ENCODE peak calls at places on chromosomes 11 and 22, in four cellular contexts. X is HepG2, C is GM12878, G is K562. Z is an unnamed sample.

GRCh38 chr22:21889251-21889990 is 22.0 kb upstream of the MAPK1 start:
- DNase-seq in X (no peak), C (no peak), G (peak), Z (no peak)

GRCh38 chr22:20083157-20083890 is 3.3 kb downstream of the DGCR8 start:
- DNase-seq in X (no peak), C (no peak), G (no peak), Z (no peak)

GRCh38 chr22:41181349-41182241 is 23.5 kb upstream of the L3MBTL2 start:
- DNase-seq in X (no peak), C (no peak), G (no peak), Z (no peak)

GRCh38 chr11:72521672-72522071 is 87.3 kb upstream of the CLPB start:
- DNase-seq in X (no peak), C (no peak), G (no peak), Z (no peak)

GRCh38 chr11:68381716-68382115 is 69.3 kb downstream of the LRP5 start:
- DNase-seq in X (no peak), C (no peak), G (no peak), Z (no peak)

GRCh38 chr11:84685149-84685548 is 942.0 kb downstream of the DLG2 start:
- DNase-seq in X (no peak), C (no peak), G (no peak), Z (no peak)

GRCh38 chr22:22576244-22576988 is 17.4 kb upstream of the PRAME start:
- DNase-seq in X (peak), C (no peak), G (peak), Z (peak)

GRCh38 chr11:2512431-2513407 is 67.9 kb downstream of the KCNQ1 start:
- DNase-seq in X (no peak), C (no peak), G (no peak), Z (peak)

GRCh38 chr11:76903325-76903724 is 42.6 kb downstream of the ACER3 start:
- DNase-seq in X (no peak), C (no peak), G (no peak), Z (peak)

GRCh38 chr11:31824791-31825452 is 13.8 kb upstream of the PAX6 start:
- DNase-seq in X (no peak), C (no peak), G (no peak), Z (no peak)

GRCh38 chr11:114256898-114257286 is 39.3 kb upstream of the NNMT start:
- DNase-seq in X (no peak), C (no peak), G (no peak), Z (no peak)

GRCh38 chr11:19711911-19712280 is 741 bp upstream of the NAV2 start:
- DNase-seq in X (no peak), C (no peak), G (no peak), Z (peak)

GRCh38 chr11:121270286-121270685 is 22.3 kb upstream of the SC5D start:
- DNase-seq in X (no peak), C (no peak), G (no peak), Z (no peak)

GRCh38 chr11:9753031-9753430 is 89.2 kb downstream of the SWAP70 start:
- DNase-seq in X (peak), C (no peak), G (no peak), Z (no peak)

GRCh38 chr22:50118557-50119168 is 28.9 kb downstream of the MOV10L1 start:
- DNase-seq in X (peak), C (no peak), G (peak), Z (no peak)

GRCh38 chr11:30991802-30992512 is 377.6 kb downstream of the DCDC1 start:
- DNase-seq in X (no peak), C (no peak), G (no peak), Z (no peak)

GRCh38 chr11:72764503-72764902 is 12.3 kb upstream of the ARAP1 start:
- DNase-seq in X (no peak), C (no peak), G (peak), Z (peak)

GRCh38 chr11:134379241-134379640 is 32.8 kb downstream of the B3GAT1 start:
- DNase-seq in X (no peak), C (no peak), G (no peak), Z (no peak)

GRCh38 chr11:14320020-14320419 is 39.0 kb downstream of the RRAS2 start:
- DNase-seq in X (no peak), C (peak), G (no peak), Z (no peak)

DNA sequence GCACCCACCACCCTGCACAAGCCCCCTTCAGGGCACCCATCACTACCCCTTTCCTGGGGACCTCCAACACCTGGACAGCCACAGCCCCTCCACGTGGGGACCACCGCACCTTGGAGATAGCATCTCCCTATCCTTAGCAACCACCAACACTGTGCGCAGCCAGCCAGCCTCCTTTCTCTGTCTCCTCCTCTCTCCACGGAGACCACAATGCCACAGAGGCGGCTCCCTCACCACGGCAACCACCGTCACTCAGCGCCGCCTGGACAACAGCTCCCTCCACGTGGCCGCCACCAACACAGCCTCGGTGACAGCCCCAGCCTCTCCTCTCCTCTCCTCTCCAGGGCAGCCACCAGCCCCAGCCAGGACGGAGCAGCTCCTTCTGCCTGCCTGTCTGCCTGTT is 10.5 kb downstream of the ELFN2 start:
- DNase-seq in X (no peak), C (no peak), G (no peak), Z (no peak)
- TF ChIP-seq CREM in X (no peak), C (no peak), G (no peak), Z (no peak)

DNA sequence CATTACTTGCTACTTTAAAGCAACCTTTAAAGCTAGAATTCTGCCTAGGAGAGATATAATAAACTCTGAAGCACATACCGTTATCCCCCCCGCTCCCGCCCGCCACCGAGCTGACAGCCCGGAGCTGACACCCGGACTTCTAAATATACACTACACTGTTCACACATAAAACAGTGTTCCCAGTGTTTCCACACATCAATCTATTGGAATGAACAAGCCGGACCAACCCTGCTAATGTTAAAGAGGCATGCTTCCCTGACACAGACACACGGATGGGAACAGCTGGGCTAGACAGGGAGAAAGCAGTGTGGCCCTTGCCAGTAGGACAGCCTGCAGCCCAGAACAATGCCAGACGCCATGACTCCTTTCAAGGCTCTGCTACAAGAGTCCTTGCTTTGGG is 108.4 kb upstream of the CSNK2A3 start:
- DNase-seq in X (no peak), C (no peak), G (no peak), Z (no peak)
- TF ChIP-seq CREM in X (no peak), C (no peak), G (no peak), Z (no peak)

GRCh38 chr22:39234867-39235687 is 9.7 kb downstream of the PDGFB start:
- DNase-seq in X (no peak), C (no peak), G (no peak), Z (no peak)
- TF ChIP-seq CREM in X (no peak), C (no peak), G (no peak), Z (no peak)

GRCh38 chr11:44270403-44271192 is 39.3 kb downstream of the ALX4 start:
- DNase-seq in X (no peak), C (no peak), G (peak), Z (no peak)

GRCh38 chr11:44269369-44270351 is 40.3 kb downstream of the ALX4 start:
- DNase-seq in X (no peak), C (no peak), G (peak), Z (no peak)

GRCh38 chr11:44267366-44268072 is 42.4 kb downstream of the ALX4 start:
- DNase-seq in X (no peak), C (no peak), G (no peak), Z (no peak)

GRCh38 chr11:44268073-44268806 is 41.7 kb downstream of the ALX4 start:
- DNase-seq in X (no peak), C (no peak), G (no peak), Z (no peak)

GRCh38 chr11:44268807-44269080 is 41.2 kb downstream of the ALX4 start:
- DNase-seq in X (no peak), C (no peak), G (no peak), Z (no peak)
- TF ChIP-seq CREM in X (no peak), C (no peak), G (no peak), Z (no peak)

DNA sequence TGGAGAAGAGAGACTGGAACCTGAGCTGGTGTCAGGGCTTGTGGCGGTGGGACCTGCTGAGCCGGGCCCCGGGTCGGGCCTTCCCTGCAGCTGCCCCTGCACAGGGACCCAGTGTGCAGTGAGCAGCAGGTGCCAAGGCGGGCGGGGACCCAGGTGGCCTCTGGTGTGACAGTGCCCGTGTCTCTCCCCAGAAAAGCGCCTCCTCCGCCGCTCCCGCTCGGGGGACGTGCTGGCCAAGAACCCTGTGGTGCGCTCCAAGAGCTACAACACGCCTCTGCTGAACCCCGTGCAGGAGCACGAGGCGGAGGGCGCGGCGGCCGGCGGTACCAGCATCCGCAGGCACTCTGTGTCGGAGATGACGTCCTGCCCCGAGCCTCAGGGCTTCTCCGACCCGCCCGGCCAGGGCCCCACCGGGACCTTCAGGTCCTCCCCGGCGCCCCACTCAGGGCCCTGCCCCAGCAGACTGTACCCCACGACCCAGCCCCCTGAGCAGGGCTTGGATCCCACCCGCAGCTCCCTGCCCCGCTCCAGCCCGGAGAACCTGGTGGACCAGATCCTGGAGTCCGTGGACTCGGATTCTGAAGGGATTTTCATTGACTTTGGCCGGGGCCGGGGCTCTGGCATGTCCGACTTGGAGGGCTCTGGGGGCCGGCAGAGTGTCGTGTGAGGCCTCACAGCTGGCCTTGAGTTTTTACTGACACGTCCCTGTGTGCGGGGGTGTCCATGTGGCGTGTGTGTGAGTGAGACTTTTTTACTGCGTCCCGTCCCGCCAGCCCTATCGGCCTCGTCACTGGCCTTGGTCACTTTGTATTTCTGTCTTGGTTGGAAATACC is 15.6 kb upstream of the ARHGAP8 start:
- DNase-seq in X (no peak), C (no peak), G (no peak), Z (no peak)
- TF ChIP-seq CREM in X (no peak), C (no peak), G (no peak), Z (no peak)

GRCh38 chr22:30217698-30218565 is 28.6 kb downstream of the LIF start:
- DNase-seq in X (no peak), C (no peak), G (no peak), Z (no peak)
- TF ChIP-seq CREM in X (no peak), C (no peak), G (no peak), Z (no peak)

GRCh38 chr11:126310992-126311310 is 7.1 kb downstream of the DCPS start:
- DNase-seq in X (no peak), C (no peak), G (no peak), Z (no peak)

GRCh38 chr11:126310229-126310991 is 6.5 kb downstream of the DCPS start:
- DNase-seq in X (peak), C (no peak), G (peak), Z (peak)

GRCh38 chr11:126312903-126313460 is 9.1 kb downstream of the DCPS start:
- DNase-seq in X (no peak), C (no peak), G (no peak), Z (no peak)

GRCh38 chr11:126313826-126314225 is 10.0 kb downstream of the DCPS start:
- DNase-seq in X (no peak), C (no peak), G (no peak), Z (no peak)

DNA sequence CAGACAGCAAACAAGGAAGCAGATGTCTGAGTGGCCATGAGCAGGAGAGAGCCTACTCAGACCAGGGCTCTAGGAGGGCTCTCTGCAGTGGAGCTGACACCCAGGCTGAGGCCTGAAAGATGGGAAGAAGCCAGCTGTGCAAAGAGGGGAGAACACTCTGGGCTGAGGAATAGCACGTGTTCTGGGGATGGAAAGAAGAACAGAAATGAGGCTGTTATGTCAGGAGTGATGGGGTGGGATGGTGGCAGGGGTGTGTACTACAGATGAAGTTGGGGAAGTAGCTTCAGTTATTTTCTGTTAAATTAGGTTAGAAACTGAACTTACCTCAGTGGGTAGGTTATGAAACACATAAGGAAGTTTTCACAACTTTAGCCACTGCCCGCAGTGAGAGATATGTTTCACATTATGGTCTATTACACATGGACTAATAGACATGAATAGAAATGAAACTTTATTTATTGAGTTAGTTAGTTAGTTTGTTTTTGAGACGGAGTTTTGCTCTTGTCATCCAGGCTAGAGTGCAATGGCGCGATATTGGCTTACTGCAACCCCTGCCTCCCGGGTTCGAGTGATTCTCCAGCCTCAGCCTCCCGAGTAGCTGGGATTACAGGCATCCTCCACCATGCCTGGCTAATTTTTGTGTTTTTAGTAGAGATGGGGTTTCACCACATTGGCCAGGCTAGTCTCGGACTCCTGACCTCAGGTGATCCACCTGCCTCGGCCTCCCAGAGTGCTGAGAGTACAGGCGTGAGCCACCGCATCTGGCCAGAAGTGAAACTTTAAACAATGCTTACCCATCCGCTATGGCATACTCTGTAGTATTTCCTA is 7.8 kb downstream of the DCPS start:
- DNase-seq in X (no peak), C (peak), G (no peak), Z (no peak)
- TF ChIP-seq CREM in X (no peak), C (no peak), G (no peak), Z (no peak)